ENCODE peak calls at places on chromosomes 5 and 9, in eight cellular contexts. V, N, S, W, C, D, J and L are unnamed samples.

GRCh38 chr9:110765926-110766325 is 97.3 kb downstream of the MUSK start:
- DNase-seq in N (no peak), J (no peak), V (no peak), W (no peak), S (no peak), C (no peak), D (no peak), L (no peak)

GRCh38 chr5:11072556-11072955 is 311.5 kb upstream of the DAP start:
- DNase-seq in V (no peak), J (no peak), D (no peak), W (peak), N (no peak), S (no peak), C (no peak), L (no peak)

GRCh38 chr5:102654559-102655354 is 100.3 kb upstream of the PAM start:
- DNase-seq in S (no peak), N (no peak), W (no peak), J (no peak), D (no peak), C (no peak), V (no peak), L (no peak)

GRCh38 chr9:115158666-115159481 is 40.9 kb upstream of the TNC start:
- DNase-seq in W (no peak), C (no peak), S (no peak), J (no peak), V (no peak), D (no peak), N (no peak), L (no peak)

GRCh38 chr9:77854916-77855314 is 176.7 kb downstream of the GNAQ start:
- DNase-seq in V (no peak), N (no peak), C (no peak), S (no peak), W (no peak), D (no peak), J (no peak), L (no peak)

GRCh38 chr5:81924467-81924866 is 47.4 kb upstream of the ATG10 start:
- DNase-seq in W (no peak), S (no peak), N (no peak), J (no peak), C (no peak), D (no peak), V (no peak), L (no peak)

GRCh38 chr9:132486706-132487350 is 76.8 kb downstream of the CFAP77 start:
- DNase-seq in N (peak), C (no peak), S (peak), V (no peak), J (no peak), W (no peak), D (no peak), L (no peak)

GRCh38 chr5:133298447-133298846 is 246.6 kb downstream of the HSPA4 start:
- DNase-seq in C (no peak), N (no peak), W (no peak), S (peak), D (no peak), V (no peak), J (no peak), L (no peak)

GRCh38 chr9:133256686-133257091 is 18.3 kb downstream of the ABO start:
- DNase-seq in V (no peak), S (no peak), D (no peak), N (no peak), J (no peak), W (no peak), C (no peak), L (no peak)

GRCh38 chr9:36092509-36093215 is 43.9 kb upstream of the GLIPR2 start:
- DNase-seq in S (peak), V (no peak), W (no peak), J (no peak), N (no peak), D (no peak), C (peak), L (no peak)

GRCh38 chr9:101449071-101449721 is 13.6 kb upstream of the ALDOB start:
- DNase-seq in N (peak), V (no peak), J (no peak), D (peak), C (peak), S (peak), W (peak), L (peak)

GRCh38 chr9:20356392-20357206 is 265.7 kb downstream of the MLLT3 start:
- DNase-seq in D (peak), S (peak), W (peak), C (peak), V (no peak), N (no peak), J (peak), L (peak)

GRCh38 chr9:135326633-135327152 is 152.9 kb upstream of the PPP1R26 start:
- DNase-seq in N (no peak), J (no peak), D (no peak), V (no peak), C (no peak), W (no peak), S (no peak), L (no peak)

GRCh38 chr5:158287643-158288228 is 428.8 kb upstream of the CLINT1 start:
- DNase-seq in N (no peak), V (no peak), D (no peak), C (no peak), S (no peak), W (no peak), J (peak), L (no peak)

GRCh38 chr5:1506242-1507015 is 17.3 kb downstream of the LPCAT1 start:
- DNase-seq in D (no peak), J (no peak), N (no peak), C (no peak), S (no peak), W (no peak), V (no peak), L (no peak)

GRCh38 chr9:70589571-70590263 is 175.3 kb upstream of the KLF9 start:
- DNase-seq in N (no peak), C (no peak), S (no peak), V (no peak), D (peak), J (no peak), W (no peak), L (peak)